ENCODE peak calls at places on chromosomes 1 and 21, in nine cellular contexts. S is adrenal gland, U is astrocyte of the spinal cord, P is endothelial cell, T is neural progenitor cell, G is cardiac fibroblast, I is Calu3, W is AG09309, B is HL-60. O is an unnamed sample.

GRCh38 chr1:242651817-242652216 is 127.3 kb upstream of the PLD5 start:
- DNase-seq in S (no peak), U (no peak), P (peak; percentile 66), T (peak; percentile 58), G (no peak), I (peak; percentile 45), W (no peak), B (no peak), O (no peak)

GRCh38 chr1:206476058-206476457 is 5.8 kb downstream of the IKBKE start:
- DNase-seq in S (no peak), U (no peak), P (no peak), T (no peak), G (no peak), I (no peak), W (no peak), B (no peak), O (no peak)

GRCh38 chr1:155044812-155045690 is 6.1 kb upstream of the ADAM15 start:
- DNase-seq in S (peak; percentile 95), U (peak; percentile 66), P (peak; percentile 78), T (peak; percentile 89), G (peak; percentile 88), I (peak; percentile 84), W (no peak), B (peak; percentile 76), O (peak; percentile 93)

GRCh38 chr1:87404306-87404705 is 75.6 kb downstream of the LMO4 start:
- DNase-seq in S (no peak), U (no peak), P (no peak), T (no peak), G (no peak), I (no peak), W (no peak), B (no peak), O (no peak)

GRCh38 chr1:16171314-16172223 is 15.7 kb upstream of the EPHA2 start:
- DNase-seq in S (no peak), U (no peak), P (no peak), T (no peak), G (no peak), I (no peak), W (no peak), B (no peak), O (no peak)

GRCh38 chr21:15289896-15290841 is 225.4 kb upstream of the NRIP1 start:
- DNase-seq in S (peak; percentile 22), U (no peak), P (peak; percentile 8), T (peak; percentile 87), G (no peak), I (peak; percentile 73), W (no peak), B (no peak), O (no peak)

GRCh38 chr1:204268101-204268500 is 54.3 kb upstream of the GOLT1A start:
- DNase-seq in S (no peak), U (no peak), P (no peak), T (no peak), G (no peak), I (no peak), W (no peak), B (no peak), O (no peak)

GRCh38 chr1:85125891-85126290 is 74.9 kb downstream of the SYDE2 start:
- DNase-seq in S (no peak), U (no peak), P (no peak), T (no peak), G (peak; percentile 7), I (no peak), W (no peak), B (no peak), O (peak; percentile 88)

GRCh38 chr1:29136463-29136915 is 12.8 kb upstream of the TMEM200B start:
- DNase-seq in S (peak; percentile 69), U (peak; percentile 54), P (no peak), T (no peak), G (peak; percentile 56), I (no peak), W (no peak), B (no peak), O (peak; percentile 61)

DNA sequence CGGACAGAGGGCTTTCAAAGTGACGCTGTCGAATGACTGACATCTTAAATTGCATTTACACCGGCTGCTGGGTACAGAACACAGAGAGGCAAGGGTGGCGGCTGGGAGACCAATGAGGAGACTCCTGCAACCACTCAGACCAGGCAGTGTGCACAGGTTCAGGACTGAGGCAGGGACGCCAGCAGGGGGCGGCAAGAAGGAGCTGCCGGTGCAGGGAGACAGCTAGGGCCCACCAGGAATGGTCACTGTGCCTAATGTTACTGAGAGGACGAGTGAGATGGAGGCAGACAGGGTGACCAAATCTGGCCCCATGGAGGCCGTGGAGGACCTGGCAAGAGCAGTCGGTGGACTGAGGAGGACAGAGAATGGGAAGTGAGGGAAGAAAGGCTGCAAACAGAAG is 23.5 kb downstream of the GLIS1 start:
- DNase-seq in S (peak; percentile 15), U (no peak), P (peak; percentile 78), T (peak; percentile 77), G (peak; percentile 39), I (peak; percentile 61), W (no peak), B (peak; percentile 18), O (no peak)
- TF ChIP-seq CTCF in S (no peak), U (peak; percentile 68), P (peak; percentile 53), T (peak; percentile 70), G (peak; percentile 82), I (peak; percentile 55), W (peak; percentile 47), B (peak; percentile 10), O (peak; percentile 36)

GRCh38 chr1:101843160-101843559 is 153.6 kb downstream of the OLFM3 start:
- DNase-seq in S (no peak), U (no peak), P (no peak), T (peak; percentile 65), G (no peak), I (no peak), W (no peak), B (no peak), O (no peak)
- TF ChIP-seq CTCF in S (no peak), U (no peak), P (no peak), T (peak; percentile 18), G (no peak), I (no peak), W (no peak), B (no peak), O (no peak)

GRCh38 chr1:38502772-38503171 is 356.8 kb downstream of the RRAGC start:
- DNase-seq in S (peak; percentile 1), U (no peak), P (peak; percentile 23), T (peak; percentile 91), G (peak; percentile 1), I (no peak), W (no peak), B (no peak), O (no peak)
- TF ChIP-seq CTCF in S (no peak), U (peak; percentile 9), P (no peak), T (peak; percentile 92), G (no peak), I (no peak), W (no peak), B (no peak), O (no peak)

DNA sequence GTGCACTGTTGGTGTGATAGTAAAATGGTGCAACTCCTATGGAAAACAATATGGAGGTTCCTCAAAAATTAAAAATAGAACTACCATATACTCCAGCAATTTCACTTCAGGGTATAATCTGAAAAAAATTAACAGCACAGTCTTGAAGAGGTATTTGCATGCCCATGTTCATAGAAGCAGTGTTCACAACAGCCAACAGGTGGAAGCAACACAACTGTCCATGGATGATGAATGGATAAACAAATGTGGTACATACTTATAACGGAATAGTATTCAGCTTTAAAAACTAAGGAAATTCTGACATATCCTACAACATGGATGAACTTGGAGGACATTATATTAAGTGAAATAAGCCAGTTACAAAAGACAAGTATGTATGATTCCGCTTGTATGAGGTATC is 8.2 kb downstream of the TTLL7 start:
- DNase-seq in S (no peak), U (no peak), P (no peak), T (no peak), G (no peak), I (no peak), W (no peak), B (no peak), O (no peak)
- TF ChIP-seq CTCF in S (no peak), U (no peak), P (no peak), T (no peak), G (no peak), I (no peak), W (no peak), B (no peak), O (peak; percentile 2)

GRCh38 chr1:246203180-246203579 is 303.9 kb downstream of the SMYD3 start:
- DNase-seq in S (no peak), U (no peak), P (no peak), T (no peak), G (no peak), I (no peak), W (no peak), B (no peak), O (no peak)
- TF ChIP-seq CTCF in S (no peak), U (no peak), P (no peak), T (no peak), G (no peak), I (no peak), W (no peak), B (no peak), O (no peak)

O was measured in LNCaP clone FGC.